ENCODE peak calls at places on chromosomes 12 and 14, in eight cellular contexts. K is cardiac muscle cell, N is GM13977, Y is brain microvascular endothelial cell, R is left lung, E is fibroblast of pulmonary artery, F is WTC11, Q is fibroblast of the aortic adventitia. T is an unnamed sample.

GRCh38 chr12:6699989-6700645 is 498 bp downstream of the PIANP start:
- DNase-seq in K (peak), N (peak), Y (no peak), R (peak), E (no peak), F (peak), Q (no peak), T (no peak)

GRCh38 chr12:19245656-19246055 is 116.1 kb downstream of the PLEKHA5 start:
- DNase-seq in K (no peak), N (no peak), Y (no peak), R (no peak), E (peak), F (no peak), Q (no peak), T (no peak)

GRCh38 chr14:60482743-60483142 is 3.1 kb downstream of the C14orf39 start:
- DNase-seq in K (no peak), N (no peak), Y (no peak), R (no peak), E (no peak), F (no peak), Q (no peak), T (peak)

GRCh38 chr14:93648440-93649168 is 139.7 kb downstream of the PRIMA1 start:
- DNase-seq in K (peak), N (peak), Y (peak), R (no peak), E (no peak), F (peak), Q (peak), T (peak)

GRCh38 chr12:26122681-26123481 is 2.0 kb downstream of the BHLHE41 start:
- DNase-seq in K (peak), N (peak), Y (peak), R (peak), E (peak), F (peak), Q (peak), T (no peak)

GRCh38 chr12:115998119-115998633 is 279.3 kb downstream of the MED13L start:
- DNase-seq in K (peak), N (peak), Y (peak), R (no peak), E (peak), F (peak), Q (peak), T (peak)

GRCh38 chr12:120230326-120230973 is 29.5 kb upstream of the RPLP0 start:
- DNase-seq in K (peak), N (no peak), Y (peak), R (no peak), E (peak), F (peak), Q (peak), T (peak)

GRCh38 chr14:93525691-93526451 is 95.1 kb downstream of the UNC79 start:
- DNase-seq in K (no peak), N (no peak), Y (no peak), R (no peak), E (no peak), F (no peak), Q (peak), T (no peak)

GRCh38 chr14:99995700-99996356 is 69.4 kb upstream of the EVL start:
- DNase-seq in K (peak), N (peak), Y (peak), R (no peak), E (peak), F (peak), Q (peak), T (peak)

GRCh38 chr14:50667491-50668007 is 557 bp downstream of the SAV1 start:
- DNase-seq in K (no peak), N (no peak), Y (no peak), R (no peak), E (no peak), F (peak), Q (no peak), T (no peak)

GRCh38 chr12:7190268-7191055 is 976 bp downstream of the PEX5 start:
- DNase-seq in K (peak), N (peak), Y (no peak), R (peak), E (peak), F (peak), Q (peak), T (peak)

GRCh38 chr14:28494196-28494595 is 272.4 kb upstream of the FOXG1 start:
- DNase-seq in K (no peak), N (no peak), Y (no peak), R (no peak), E (no peak), F (no peak), Q (peak), T (peak)

GRCh38 chr12:64385019-64385418 is 5.5 kb downstream of the C12orf56 start:
- DNase-seq in K (no peak), N (no peak), Y (no peak), R (no peak), E (no peak), F (no peak), Q (no peak), T (no peak)

GRCh38 chr14:73759183-73759713 is 45.1 kb upstream of the PNMA1 start:
- DNase-seq in K (peak), N (peak), Y (no peak), R (peak), E (peak), F (no peak), Q (peak), T (no peak)

GRCh38 chr12:123035841-123036240 is 55.4 kb downstream of the ARL6IP4 start:
- DNase-seq in K (no peak), N (no peak), Y (no peak), R (no peak), E (no peak), F (no peak), Q (no peak), T (no peak)

GRCh38 chr12:4331842-4332241 is 10.8 kb downstream of the TIGAR start:
- DNase-seq in K (no peak), N (no peak), Y (no peak), R (no peak), E (no peak), F (no peak), Q (no peak), T (no peak)

GRCh38 chr12:53499261-53500118 is at the start of gene MAP3K12:
- DNase-seq in K (peak), N (peak), Y (peak), R (peak), E (peak), F (peak), Q (peak), T (peak)

GRCh38 chr12:132776816-132777568 is 15.4 kb upstream of the ANKLE2 start:
- DNase-seq in K (no peak), N (no peak), Y (peak), R (peak), E (peak), F (no peak), Q (peak), T (no peak)

GRCh38 chr14:29486132-29486531 is 441.5 kb downstream of the PRKD1 start:
- DNase-seq in K (no peak), N (no peak), Y (no peak), R (peak), E (no peak), F (no peak), Q (peak), T (no peak)

GRCh38 chr14:94548131-94548998 is 12.9 kb upstream of the SERPINA4 start:
- DNase-seq in K (no peak), N (no peak), Y (no peak), R (no peak), E (peak), F (no peak), Q (no peak), T (no peak)

GRCh38 chr12:97167598-97167997 is 260.5 kb downstream of the NEDD1 start:
- DNase-seq in K (no peak), N (no peak), Y (no peak), R (no peak), E (no peak), F (no peak), Q (no peak), T (no peak)

GRCh38 chr12:103858953-103859601 is 18.0 kb upstream of the NT5DC3 start:
- DNase-seq in K (no peak), N (no peak), Y (peak), R (no peak), E (peak), F (no peak), Q (peak), T (peak)

DNA sequence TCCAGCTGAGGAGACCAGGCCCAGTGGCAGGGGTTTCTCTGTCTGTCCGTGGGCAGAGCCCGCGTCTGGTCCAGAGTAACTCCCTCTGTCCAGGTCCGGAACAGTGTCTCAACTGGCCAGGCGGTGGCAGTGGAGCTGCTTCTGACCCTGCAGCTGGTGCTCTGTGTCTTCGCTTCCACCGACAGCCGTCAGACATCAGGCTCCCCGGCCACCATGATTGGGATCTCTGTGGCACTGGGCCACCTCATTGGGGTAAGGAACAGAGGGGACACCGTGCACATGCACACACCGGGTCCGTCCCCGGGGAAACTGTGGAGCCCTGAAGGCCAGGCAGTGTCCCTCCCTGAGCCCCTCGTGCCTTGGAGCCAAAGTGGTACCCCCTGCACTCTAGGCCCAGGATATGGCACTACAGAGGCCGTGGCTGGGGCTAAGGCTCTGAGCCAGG is 1.5 kb downstream of the AQP6 start:
- DNase-seq in K (peak), N (no peak), Y (peak), R (no peak), E (peak), F (no peak), Q (peak), T (no peak)
- TF ChIP-seq CTCF in K (peak), N (no peak), Y (peak), R (peak), E (peak), F (no peak), Q (peak), T (no peak)

GRCh38 chr12:40749863-40750262 is 57.6 kb downstream of the CNTN1 start:
- DNase-seq in K (no peak), N (no peak), Y (no peak), R (no peak), E (no peak), F (no peak), Q (no peak), T (no peak)

GRCh38 chr12:40745386-40745785 is 53.1 kb downstream of the CNTN1 start:
- DNase-seq in K (no peak), N (no peak), Y (no peak), R (no peak), E (no peak), F (no peak), Q (no peak), T (no peak)
- TF ChIP-seq CTCF in K (no peak), N (no peak), Y (no peak), R (no peak), E (no peak), F (no peak), Q (no peak), T (no peak)

GRCh38 chr12:112418596-112419268 is at the start of gene PTPN11:
- DNase-seq in K (peak), N (peak), Y (peak), R (peak), E (peak), F (peak), Q (peak), T (peak)
- TF ChIP-seq CTCF in K (peak), N (peak), Y (no peak), R (peak), E (no peak), F (peak), Q (peak), T (peak)

GRCh38 chr12:52380271-52380694 is 5.2 kb downstream of the KRT84 start:
- DNase-seq in K (peak), N (no peak), Y (peak), R (no peak), E (peak), F (peak), Q (peak), T (no peak)
- TF ChIP-seq CTCF in K (peak), N (peak), Y (peak), R (no peak), E (peak), F (no peak), Q (peak), T (no peak)

GRCh38 chr12:28017126-28017872 is 44.8 kb upstream of the PTHLH start:
- DNase-seq in K (no peak), N (no peak), Y (no peak), R (no peak), E (no peak), F (no peak), Q (peak), T (no peak)

GRCh38 chr12:28012333-28012918 is 39.9 kb upstream of the PTHLH start:
- DNase-seq in K (no peak), N (no peak), Y (no peak), R (no peak), E (no peak), F (no peak), Q (no peak), T (no peak)

GRCh38 chr12:28017873-28018255 is 45.3 kb upstream of the PTHLH start:
- DNase-seq in K (no peak), N (no peak), Y (no peak), R (no peak), E (no peak), F (no peak), Q (no peak), T (no peak)

GRCh38 chr12:28015165-28015564 is 42.6 kb upstream of the PTHLH start:
- DNase-seq in K (no peak), N (no peak), Y (no peak), R (no peak), E (no peak), F (no peak), Q (no peak), T (no peak)

DNA sequence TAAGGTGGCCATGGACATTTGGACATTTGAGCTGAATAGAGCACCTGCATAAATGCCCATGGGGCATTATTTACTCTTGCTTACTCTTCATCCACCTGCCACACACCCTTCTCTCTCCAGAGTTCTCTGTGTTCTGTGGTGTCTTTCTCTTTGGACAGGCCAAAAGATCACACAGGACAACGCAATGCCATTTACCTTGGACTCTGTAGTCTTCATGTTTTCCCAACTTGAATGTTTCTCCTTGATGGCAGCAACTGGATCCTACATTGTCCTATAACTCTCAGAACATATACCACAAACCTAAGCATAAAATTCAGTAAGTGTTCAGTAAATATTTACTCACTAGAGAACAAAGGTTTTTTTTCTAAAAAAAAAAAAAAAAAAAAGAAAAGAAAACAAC is 41.7 kb upstream of the PTHLH start:
- DNase-seq in K (no peak), N (no peak), Y (no peak), R (no peak), E (no peak), F (no peak), Q (no peak), T (no peak)
- TF ChIP-seq CTCF in K (no peak), N (no peak), Y (no peak), R (no peak), E (no peak), F (no peak), Q (no peak), T (no peak)

GRCh38 chr12:139585-139984 is 73.0 kb downstream of the IQSEC3 start:
- DNase-seq in K (peak), N (no peak), Y (no peak), R (no peak), E (no peak), F (no peak), Q (peak), T (no peak)

GRCh38 chr12:138171-138897 is 71.8 kb downstream of the IQSEC3 start:
- DNase-seq in K (no peak), N (no peak), Y (no peak), R (peak), E (no peak), F (no peak), Q (no peak), T (no peak)

GRCh38 chr12:135127-135526 is 68.6 kb downstream of the IQSEC3 start:
- DNase-seq in K (no peak), N (no peak), Y (no peak), R (no peak), E (no peak), F (no peak), Q (no peak), T (no peak)

GRCh38 chr12:143964-144649 is 69.8 kb downstream of the SLC6A12 start:
- DNase-seq in K (no peak), N (no peak), Y (no peak), R (peak), E (no peak), F (no peak), Q (no peak), T (no peak)

DNA sequence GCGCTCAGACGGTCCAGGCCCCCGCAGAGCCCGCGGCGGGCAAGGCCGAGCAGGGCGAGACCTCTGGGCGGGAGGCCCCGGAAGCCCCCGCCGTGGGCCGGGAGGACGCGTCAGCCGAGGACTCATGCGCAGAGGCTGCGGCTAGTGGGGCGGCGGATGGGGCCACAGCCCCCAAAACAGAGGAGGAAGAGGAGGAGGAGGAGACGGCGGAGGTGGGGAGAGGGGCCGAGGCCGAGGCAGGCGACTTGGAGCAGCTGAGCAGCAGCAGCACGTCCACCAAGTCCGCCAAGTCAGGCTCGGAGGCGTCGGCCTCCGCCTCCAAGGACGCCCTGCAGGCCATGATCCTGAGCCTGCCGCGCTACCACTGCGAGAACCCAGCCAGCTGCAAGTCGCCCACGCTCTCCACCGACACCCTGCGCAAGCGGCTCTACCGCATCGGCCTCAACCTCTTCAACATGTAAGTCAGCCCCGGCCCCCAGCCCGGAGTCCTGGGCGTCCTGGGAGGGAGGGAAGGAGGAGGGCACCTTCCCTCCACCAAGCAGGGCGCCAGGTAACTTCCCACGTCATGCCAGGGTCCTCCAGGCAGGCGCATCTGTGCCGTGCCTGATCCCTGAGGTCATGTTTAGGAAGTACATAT is 72.4 kb downstream of the IQSEC3 start:
- DNase-seq in K (no peak), N (no peak), Y (peak), R (peak), E (peak), F (peak), Q (peak), T (no peak)
- TF ChIP-seq CTCF in K (no peak), N (no peak), Y (no peak), R (no peak), E (no peak), F (no peak), Q (no peak), T (no peak)

GRCh38 chr12:20624718-20625117 is 70.4 kb upstream of the SLCO1C1 start:
- DNase-seq in K (peak), N (no peak), Y (peak), R (no peak), E (peak), F (peak), Q (peak), T (no peak)
- TF ChIP-seq CTCF in K (peak), N (no peak), Y (peak), R (no peak), E (peak), F (peak), Q (peak), T (no peak)